ENCODE peak calls at places on chromosomes 12 and 14, in four cellular contexts. M is MM.1S, S is SK-N-SH, Z is psoas muscle. W is an unnamed sample. For H3K4me1, the result is how much of the 10 kb centered on the place peaks cover.

GRCh38 chr12:3453947-3454675 is 36.9 kb upstream of the PRMT8 start:
- DNase-seq in S (no peak), Z (no peak), M (no peak), W (no peak)

GRCh38 chr12:19186722-19187661 is 57.5 kb downstream of the PLEKHA5 start:
- DNase-seq in M (peak), Z (no peak), S (peak), W (peak)

GRCh38 chr12:129294868-129295267 is 441.6 kb downstream of the GLT1D1 start:
- DNase-seq in Z (no peak), M (no peak), S (no peak), W (no peak)

GRCh38 chr12:8629486-8630033 is 16.9 kb upstream of the AICDA start:
- DNase-seq in S (no peak), M (peak), Z (no peak), W (peak)

GRCh38 chr14:55117816-55118441 is 11.1 kb upstream of the LGALS3 start:
- DNase-seq in M (no peak), Z (no peak), S (no peak), W (peak)

GRCh38 chr12:15446798-15447197 is 124.5 kb downstream of the PTPRO start:
- DNase-seq in S (no peak), M (no peak), Z (no peak), W (no peak)

GRCh38 chr12:50922820-50923219 is 29.5 kb upstream of the HIGD1C start:
- DNase-seq in S (peak), Z (no peak), M (no peak), W (no peak)

GRCh38 chr14:90839024-90839888 is 23.0 kb upstream of the TTC7B start:
- DNase-seq in M (no peak), S (no peak), Z (peak), W (no peak)

GRCh38 chr12:64189530-64189929 is 32.6 kb downstream of the KICS2 start:
- DNase-seq in S (no peak), M (no peak), Z (no peak), W (no peak)

GRCh38 chr12:24500466-24501232 is 448.3 kb downstream of the BCAT1 start:
- DNase-seq in S (peak), Z (no peak), M (no peak), W (no peak)

GRCh38 chr12:118359541-118359915 is 13.2 kb downstream of the TAOK3 start:
- DNase-seq in S (no peak), Z (no peak), M (no peak), W (no peak)

GRCh38 chr14:22152161-22152870 is 436.7 kb downstream of the DAD1 start:
- DNase-seq in S (no peak), Z (no peak), M (no peak), W (no peak)

DNA sequence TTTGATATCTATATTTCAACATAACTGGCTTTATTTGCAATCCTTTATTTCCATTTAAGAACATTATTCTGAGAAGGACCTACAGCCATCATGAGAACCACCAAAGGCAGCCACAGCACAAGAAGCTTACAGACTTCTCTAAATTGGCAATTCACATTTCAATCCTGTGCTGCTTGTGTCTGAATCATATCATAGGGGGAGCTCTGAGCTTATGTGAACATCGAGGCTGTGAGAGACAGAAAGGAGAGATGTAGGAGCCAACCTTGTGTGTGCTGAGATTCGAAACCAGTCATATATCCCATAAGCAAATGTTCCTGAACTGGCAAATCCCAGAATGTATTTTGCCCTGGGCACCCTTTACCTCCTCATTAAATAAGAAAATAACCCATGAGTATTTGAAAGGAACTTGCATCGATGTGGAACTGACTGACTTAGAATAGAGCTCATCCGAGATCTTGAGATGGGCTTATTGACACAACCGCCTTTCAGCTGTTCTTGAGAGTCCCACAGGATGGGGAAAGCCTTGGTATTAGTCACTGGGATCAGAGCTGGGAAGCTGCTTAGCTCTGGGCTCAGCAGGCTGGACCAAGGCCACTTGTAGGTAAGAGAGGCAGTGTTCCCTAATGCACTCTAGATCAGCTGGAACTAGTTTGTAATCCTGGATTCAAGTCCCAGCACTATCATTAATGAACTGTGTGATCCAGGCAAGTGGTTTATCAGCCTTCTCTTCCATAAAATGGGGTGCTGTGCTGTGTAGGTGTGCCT is 329.8 kb downstream of the CACNA1C start:
- DNase-seq in S (no peak), M (peak), Z (no peak), W (no peak)
- H3K4me1 ChIP-seq in S (under half), M (under half), Z (under half), W (under half)

DNA sequence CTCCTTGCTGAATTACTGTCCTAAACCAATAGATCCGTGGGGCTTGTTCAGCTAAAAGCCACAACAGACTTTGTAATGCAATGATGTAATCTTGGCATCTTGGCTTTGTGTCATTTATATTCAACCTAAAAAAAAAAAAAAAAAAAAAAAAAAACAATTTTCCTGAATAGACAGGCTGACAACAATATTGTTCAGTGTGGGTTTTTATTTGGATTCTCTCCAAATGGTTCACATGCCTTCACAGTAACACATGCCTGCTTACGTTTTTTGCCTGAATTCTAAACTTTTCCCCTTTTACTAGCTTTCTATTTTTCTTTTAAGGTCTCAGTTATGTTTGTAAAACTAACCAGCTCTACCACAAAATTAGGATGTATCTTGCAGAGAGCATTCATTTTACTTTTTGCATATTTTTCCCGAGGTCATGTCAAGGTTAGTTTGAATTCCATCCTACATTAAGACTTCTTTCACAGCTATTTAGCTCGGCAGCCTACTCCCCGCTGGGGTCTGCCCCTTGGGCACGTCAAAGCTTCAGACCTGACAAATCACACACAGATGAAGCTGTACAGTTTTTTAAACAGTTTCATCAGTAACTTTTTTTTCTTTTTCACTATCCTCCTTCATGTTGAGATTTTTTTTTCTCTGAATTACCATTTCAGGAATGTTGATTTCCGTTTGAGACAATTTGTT is 213.7 kb upstream of the NPAS3 start:
- DNase-seq in S (no peak), M (no peak), Z (no peak), W (peak)
- H3K27ac ChIP-seq in S (peak), M (no peak), Z (no peak), W (no peak)

GRCh38 chr12:68361953-68362352 is 29.8 kb upstream of the MDM1 start:
- DNase-seq in Z (no peak), S (no peak), M (no peak), W (no peak)

GRCh38 chr12:68359669-68360068 is 27.5 kb upstream of the MDM1 start:
- DNase-seq in S (no peak), Z (no peak), M (no peak), W (no peak)

GRCh38 chr12:68356060-68356748 is 24.0 kb upstream of the MDM1 start:
- DNase-seq in S (no peak), M (no peak), Z (no peak), W (no peak)

DNA sequence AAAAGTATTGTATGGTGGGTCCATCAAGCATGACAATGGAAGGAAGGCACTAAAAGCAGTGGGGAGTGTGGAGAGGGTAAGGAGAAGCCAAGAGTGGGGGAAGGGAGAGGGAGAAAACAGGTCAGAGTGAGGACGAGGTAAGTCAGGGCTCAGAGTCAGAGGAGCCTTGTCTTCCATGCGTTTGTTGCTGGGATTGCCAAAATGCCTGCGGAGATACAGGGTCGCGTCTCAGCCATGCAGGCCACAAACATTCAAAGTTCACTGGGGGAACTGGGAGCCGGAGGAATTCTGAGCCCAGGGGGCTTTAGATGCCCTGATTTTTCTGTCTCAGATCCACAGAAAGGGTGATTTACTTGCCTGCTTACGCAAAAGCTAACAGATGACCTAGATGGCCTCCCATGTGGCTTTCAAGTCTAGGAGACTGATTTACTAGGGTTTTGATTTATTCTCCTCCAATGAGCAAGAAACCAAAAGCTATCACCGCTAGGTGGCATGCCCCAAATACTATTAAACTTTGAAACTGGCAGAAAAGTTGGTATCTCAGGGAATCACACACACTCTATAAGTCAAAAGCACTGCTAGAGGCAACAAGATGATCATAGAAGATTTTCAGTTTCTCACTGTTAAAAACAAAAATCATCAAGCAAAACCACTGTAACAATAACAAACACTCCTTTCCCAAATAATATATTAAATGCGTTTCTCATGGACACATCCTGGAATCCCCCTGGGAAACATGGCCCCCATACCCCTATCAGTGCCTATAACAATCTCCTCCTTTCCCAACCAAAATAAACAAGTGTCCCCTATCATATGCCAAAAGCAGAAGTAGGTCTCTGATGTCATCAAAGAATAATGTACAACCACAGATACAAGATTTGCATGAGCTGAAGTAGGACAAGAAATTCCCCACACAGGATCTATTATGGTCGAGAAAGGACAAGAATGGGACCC is 26.6 kb upstream of the MDM1 start:
- DNase-seq in M (peak), S (peak), Z (peak), W (peak)
- H3K4me3 ChIP-seq in M (no peak), S (no peak), Z (no peak), W (no peak)

GRCh38 chr14:29734732-29735131 is 192.9 kb downstream of the PRKD1 start:
- DNase-seq in Z (no peak), M (no peak), S (no peak), W (no peak)
- H3K4me1 ChIP-seq in Z (under half), M (under half), S (under half), W (under half)

GRCh38 chr14:50036211-50036610 is 80.2 kb downstream of the VCPKMT start:
- DNase-seq in S (no peak), M (no peak), Z (no peak), W (no peak)
- H3K27ac ChIP-seq in S (no peak), M (no peak), Z (no peak), W (no peak)

GRCh38 chr12:6199531-6200265 is 502 bp upstream of the CD9 start:
- DNase-seq in S (no peak), Z (peak), M (peak), W (peak)
- H3K4me3 ChIP-seq in S (no peak), Z (peak), M (peak), W (peak)

GRCh38 chr12:71283883-71284282 is 126.1 kb upstream of the TSPAN8 start:
- DNase-seq in M (no peak), S (no peak), Z (no peak), W (no peak)
- H3K4me1 ChIP-seq in M (under half), S (under half), Z (under half), W (under half)

GRCh38 chr12:6771091-6771495 is 1.2 kb upstream of the LAG3 start:
- DNase-seq in S (no peak), Z (no peak), M (no peak), W (no peak)
- H3K27ac ChIP-seq in S (peak), Z (no peak), M (no peak), W (no peak)